ENCODE peak calls at places on chromosomes 1 and 21, in four cellular contexts. C is K562, J is GM12878, Z is HL-60. X is an unnamed sample.
A peak's percentile ranks its signal among the peaks of the same experiment; 100 is the strongest.

GRCh38 chr1:50452700-50453099 is 29.5 kb upstream of the DMRTA2 start:
- DNase-seq in Z (no peak), C (no peak), J (no peak), X (no peak)

GRCh38 chr1:80706526-80706925 is 1094.2 kb upstream of the ADGRL2 start:
- DNase-seq in C (no peak), Z (no peak), J (no peak), X (no peak)

GRCh38 chr1:158035976-158036583 is 42.6 kb downstream of the KIRREL1 start:
- DNase-seq in J (no peak), Z (no peak), C (peak; percentile 41), X (no peak)

GRCh38 chr1:205319081-205320018 is 2.2 kb downstream of the NUAK2 start:
- DNase-seq in C (no peak), Z (peak; percentile 35), J (no peak), X (no peak)

GRCh38 chr1:184915463-184916080 is 58.7 kb downstream of the NIBAN1 start:
- DNase-seq in Z (no peak), C (no peak), J (no peak), X (no peak)

GRCh38 chr21:20882462-20883415 is 115.5 kb upstream of the NCAM2 start:
- DNase-seq in C (peak; percentile 23), J (no peak), Z (no peak), X (no peak)

GRCh38 chr1:206794294-206794908 is 22.1 kb upstream of the IL10 start:
- DNase-seq in J (no peak), Z (no peak), C (no peak), X (no peak)

GRCh38 chr1:205255941-205256780 is 28.4 kb downstream of the TMCC2 start:
- DNase-seq in Z (peak; percentile 66), J (no peak), C (peak; percentile 91), X (peak; percentile 68)

GRCh38 chr1:100955322-100955721 is 59.4 kb downstream of the SLC30A7 start:
- DNase-seq in C (no peak), Z (no peak), J (no peak), X (no peak)

GRCh38 chr21:44958471-44959191 is 18.8 kb downstream of the SLX9 start:
- DNase-seq in J (no peak), C (no peak), Z (no peak), X (no peak)

GRCh38 chr1:39656416-39656815 is 15.5 kb downstream of the NT5C1A start:
- DNase-seq in J (no peak), Z (no peak), C (no peak), X (no peak)

GRCh38 chr1:29256979-29257804 is 20.9 kb downstream of the PTPRU start:
- DNase-seq in Z (no peak), C (peak; percentile 45), J (no peak), X (no peak)

GRCh38 chr1:116224561-116224960 is 113.4 kb downstream of the MAB21L3 start:
- DNase-seq in C (no peak), Z (no peak), J (no peak), X (no peak)

GRCh38 chr1:145878724-145879123 is 6.9 kb downstream of the ANKRD35 start:
- DNase-seq in Z (no peak), C (no peak), J (no peak), X (no peak)

GRCh38 chr1:48493970-48494769 is 22.2 kb upstream of the SPATA6 start:
- DNase-seq in C (no peak), Z (no peak), J (no peak), X (no peak)

GRCh38 chr21:46000731-46001641 is 19.4 kb downstream of the COL6A1 start:
- DNase-seq in J (no peak), C (peak; percentile 76), Z (no peak), X (no peak)

GRCh38 chr1:15329481-15329815 is 80.2 kb upstream of the EFHD2 start:
- DNase-seq in J (no peak), Z (no peak), C (no peak), X (no peak)

GRCh38 chr1:12034381-12034801 is 15.1 kb downstream of the MIIP start:
- DNase-seq in Z (no peak), J (no peak), C (no peak), X (no peak)

DNA sequence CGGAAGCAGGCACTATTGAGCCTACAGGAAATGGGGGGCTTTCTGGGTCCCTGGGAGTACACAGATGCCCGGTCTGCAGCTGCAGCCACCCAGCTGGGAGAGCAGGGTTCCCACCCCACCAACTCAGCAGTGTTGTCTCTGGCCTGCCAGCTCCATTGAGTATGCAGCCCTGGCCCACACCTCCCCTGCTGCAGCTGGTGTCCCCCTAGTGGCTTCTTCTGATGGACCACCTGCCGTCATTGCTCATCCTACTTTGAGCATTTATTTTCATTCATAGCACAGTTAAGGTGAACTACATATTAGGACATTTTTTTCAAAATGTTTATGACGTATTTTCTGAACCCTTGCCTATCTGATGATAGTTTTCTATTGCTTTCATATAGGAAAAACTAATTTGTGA is 189.8 kb upstream of the LYPLAL1 start:
- DNase-seq in Z (no peak), C (no peak), J (no peak), X (no peak)
- TF ChIP-seq SPI1 in Z (no peak), C (no peak), J (no peak), X (no peak)

GRCh38 chr1:234406871-234407270 is 33.6 kb downstream of the COA6 start:
- DNase-seq in J (no peak), C (no peak), Z (no peak), X (no peak)

GRCh38 chr1:234409328-234409727 is 36.1 kb downstream of the COA6 start:
- DNase-seq in C (no peak), J (no peak), Z (no peak), X (no peak)

GRCh38 chr1:234402939-234403338 is 29.7 kb downstream of the COA6 start:
- DNase-seq in J (no peak), Z (no peak), C (no peak), X (no peak)

GRCh38 chr1:234408757-234409156 is 35.5 kb downstream of the COA6 start:
- DNase-seq in C (no peak), Z (no peak), J (no peak), X (no peak)

DNA sequence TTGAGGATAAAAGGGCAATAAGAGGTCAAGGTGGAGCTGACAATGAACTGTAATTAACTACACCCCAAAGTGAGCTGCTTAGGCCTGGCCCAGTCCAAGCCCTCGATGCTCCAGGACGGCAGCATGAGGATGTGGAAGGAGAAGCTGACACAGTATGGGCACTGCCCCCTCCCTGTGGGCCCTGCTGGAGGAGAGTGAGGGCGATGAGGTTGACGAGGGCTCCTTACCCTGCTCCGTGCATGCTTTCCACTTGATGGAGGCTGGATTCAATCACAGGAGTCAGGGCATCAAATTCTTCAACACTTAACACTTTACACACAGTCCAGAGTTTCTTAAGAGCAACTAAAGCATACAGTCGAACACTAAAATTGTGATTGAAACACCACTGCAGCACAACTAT is 32.4 kb downstream of the COA6 start:
- DNase-seq in J (no peak), Z (no peak), C (no peak), X (no peak)
- TF ChIP-seq SPI1 in J (no peak), Z (no peak), C (no peak), X (no peak)

GRCh38 chr1:30562559-30562958 is 160.8 kb downstream of the MATN1 start:
- DNase-seq in Z (no peak), C (no peak), J (no peak), X (no peak)
- TF ChIP-seq SPI1 in Z (no peak), C (no peak), J (no peak), X (no peak)

DNA sequence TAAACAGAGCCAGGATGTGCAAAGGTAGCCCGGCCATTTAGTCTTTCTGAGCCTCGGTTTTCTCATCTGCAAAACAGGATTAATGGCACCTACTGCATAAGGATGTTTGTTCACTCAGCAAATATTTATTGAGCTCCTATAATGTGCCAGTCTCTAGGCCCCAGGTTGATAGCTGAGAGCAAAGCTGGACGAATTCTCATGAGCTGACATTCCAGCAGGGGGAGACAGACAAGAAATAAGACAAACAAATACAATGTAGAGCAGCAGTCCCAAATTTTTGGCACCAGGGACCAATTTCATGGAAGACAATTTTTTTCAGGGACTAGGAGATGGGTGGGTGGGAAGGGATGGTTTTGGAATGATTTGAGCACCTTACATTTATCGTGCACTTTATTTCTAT is 74.3 kb upstream of the PAX7 start:
- DNase-seq in Z (no peak), C (no peak), J (no peak), X (no peak)
- TF ChIP-seq SPI1 in Z (no peak), C (no peak), J (no peak), X (no peak)

DNA sequence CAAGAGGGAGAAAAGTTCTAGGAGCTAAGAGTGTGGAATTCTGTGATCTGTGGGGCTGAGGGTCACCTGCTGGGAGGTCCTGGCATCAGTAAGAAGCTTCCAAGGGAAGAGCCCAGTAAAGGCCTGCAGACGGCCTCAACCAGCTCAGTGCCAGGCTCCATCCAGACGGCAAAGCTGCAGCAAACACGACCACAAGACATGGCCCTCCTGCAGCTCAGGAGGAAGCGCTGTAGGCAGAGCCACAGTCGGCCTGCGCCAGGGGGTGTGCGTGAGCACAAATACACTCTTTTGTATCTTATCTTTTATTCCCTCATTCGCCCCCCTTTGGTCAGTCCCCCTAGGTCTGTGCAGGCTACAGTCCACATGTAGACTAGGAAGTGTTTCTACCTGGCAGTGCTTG is 13.4 kb downstream of the C1orf174 start:
- DNase-seq in J (no peak), Z (no peak), C (no peak), X (no peak)
- TF ChIP-seq SPI1 in J (no peak), Z (peak; percentile 11), C (no peak), X (no peak)

DNA sequence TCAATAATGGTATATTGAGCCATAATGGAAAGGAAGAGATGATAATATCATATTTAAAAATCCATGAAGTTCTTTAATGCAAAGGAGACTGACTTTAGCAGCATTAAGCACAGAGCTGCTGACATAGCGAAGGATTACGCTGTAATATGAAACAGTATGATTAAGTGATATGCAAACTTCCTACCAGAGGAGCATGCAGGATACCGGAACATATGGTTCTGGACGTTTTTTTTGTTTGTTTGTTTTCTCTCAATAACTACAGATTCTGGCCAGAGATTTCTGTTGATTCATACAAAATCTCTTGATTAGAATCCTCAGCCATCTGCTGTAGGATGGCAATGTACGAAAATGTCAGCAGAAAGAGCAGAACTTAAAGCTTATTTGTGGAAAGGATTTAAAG is 970.8 kb downstream of the KCNT2 start:
- DNase-seq in J (no peak), Z (no peak), C (no peak), X (no peak)
- TF ChIP-seq SPI1 in J (no peak), Z (no peak), C (no peak), X (no peak)

X was measured in GM12891.